ENCODE peak calls at places on chromosomes 7 and 10, in ten cellular contexts. C is activated naive CD8-positive, alpha-beta T cell treated with anti-CD3 and anti-CD28 coated beads, Interleukin-2, amount 50 U/mL, for 24 hours; O is myocyte; H is GM13976; S is left ventricle myocardium inferior; W is WTC11; E is M059J; M is fibroblast of the conjunctiva; T is COR-L47; N is NCI-H748 treated with DMSO at 0.1 percent for 48 hours. I is an unnamed sample.

GRCh38 chr7:38658916-38659315 is 27.7 kb upstream of the AMPH start:
- DNase-seq in H (no peak), O (no peak), C (no peak), W (no peak), M (no peak), T (no peak), S (no peak), N (no peak), E (peak), I (no peak)

GRCh38 chr10:79019441-79019840 is 49.3 kb upstream of the ZMIZ1 start:
- DNase-seq in T (no peak), M (no peak), H (no peak), W (no peak), O (no peak), E (no peak), S (no peak), N (no peak), C (no peak), I (peak)

GRCh38 chr10:131689954-131690669 is 210.7 kb upstream of the PPP2R2D start:
- DNase-seq in W (no peak), O (no peak), S (no peak), N (no peak), E (no peak), H (no peak), M (no peak), T (no peak), C (no peak), I (no peak)

GRCh38 chr7:138773176-138773575 is 24.6 kb upstream of the TMEM213 start:
- DNase-seq in H (no peak), T (no peak), C (no peak), S (no peak), N (no peak), W (no peak), E (no peak), O (no peak), M (no peak), I (no peak)

GRCh38 chr7:29748286-29749099 is 57.8 kb upstream of the WIPF3 start:
- DNase-seq in M (peak), H (no peak), N (peak), E (peak), W (no peak), S (no peak), C (no peak), T (peak), O (peak), I (no peak)

GRCh38 chr7:56099653-56100052 is 6.6 kb downstream of the CHCHD2 start:
- DNase-seq in S (no peak), N (no peak), E (no peak), H (no peak), O (no peak), C (no peak), T (no peak), W (no peak), M (no peak), I (no peak)

GRCh38 chr7:123916240-123916724 is 8.8 kb upstream of the SPAM1 start:
- DNase-seq in S (no peak), H (peak), E (peak), C (no peak), O (peak), M (no peak), N (no peak), W (no peak), T (peak), I (no peak)

GRCh38 chr7:99141756-99142726 is 1.9 kb downstream of the SMURF1 start:
- DNase-seq in E (peak), S (peak), T (no peak), C (peak), O (peak), M (no peak), W (peak), N (peak), H (peak), I (peak)

GRCh38 chr7:95396136-95397032 is at the start of gene PON3:
- DNase-seq in W (peak), C (peak), M (no peak), T (peak), E (no peak), O (no peak), S (no peak), H (no peak), N (no peak), I (no peak)

GRCh38 chr10:99172130-99172738 is 63.4 kb downstream of the HPSE2 start:
- DNase-seq in S (no peak), M (no peak), E (peak), O (peak), N (no peak), C (peak), H (peak), W (peak), T (no peak), I (no peak)

GRCh38 chr7:27147211-27148030 is at the start of gene HOXA6:
- DNase-seq in N (peak), W (peak), S (no peak), C (no peak), O (no peak), E (no peak), T (no peak), M (no peak), H (no peak), I (peak)

GRCh38 chr10:102523250-102524029 is 19.7 kb downstream of the SUFU start:
- DNase-seq in C (no peak), M (peak), O (peak), W (no peak), S (no peak), N (no peak), H (no peak), T (no peak), E (peak), I (peak)

GRCh38 chr10:59134785-59135184 is 41.7 kb upstream of the PHYHIPL start:
- DNase-seq in H (no peak), S (no peak), O (no peak), N (no peak), M (no peak), E (no peak), C (no peak), T (no peak), W (no peak), I (no peak)

GRCh38 chr10:129950651-129951050 is 13.4 kb downstream of the EBF3 start:
- DNase-seq in N (no peak), E (no peak), W (no peak), T (no peak), S (no peak), M (no peak), C (no peak), H (no peak), O (no peak), I (no peak)

GRCh38 chr10:124508907-124509454 is 47.4 kb downstream of the LHPP start:
- DNase-seq in H (no peak), N (no peak), M (no peak), C (no peak), T (no peak), W (no peak), O (no peak), S (no peak), E (no peak), I (no peak)

GRCh38 chr7:18796216-18796615 is 300.7 kb downstream of the HDAC9 start:
- DNase-seq in N (no peak), E (no peak), H (no peak), C (no peak), O (no peak), T (no peak), M (no peak), S (no peak), W (no peak), I (no peak)

GRCh38 chr10:118835682-118836326 is 81.0 kb upstream of the CACUL1 start:
- DNase-seq in T (peak), O (peak), N (no peak), S (no peak), C (no peak), W (no peak), M (no peak), H (no peak), E (peak), I (no peak)

GRCh38 chr7:151291206-151291605 is 42.7 kb upstream of the SMARCD3 start:
- DNase-seq in W (no peak), O (no peak), E (no peak), N (no peak), C (no peak), H (no peak), S (no peak), M (no peak), T (no peak), I (no peak)

GRCh38 chr7:17598846-17599245 is 300.4 kb downstream of the AHR start:
- DNase-seq in W (no peak), E (peak), M (no peak), C (no peak), N (peak), H (no peak), O (no peak), T (peak), S (no peak), I (no peak)

I was measured in tibial artery.